ENCODE peak calls at places on chromosomes 13 and 19, in four cellular contexts. U is GM12878, I is K562, T is HL-60. P is an unnamed sample.

GRCh38 chr13:112248406-112248760 is 127.8 kb upstream of the SPACA7 start:
- DNase-seq in U (no peak), I (no peak), T (no peak), P (no peak)

GRCh38 chr19:54653181-54653809 is 9.5 kb upstream of the LILRB4 start:
- DNase-seq in I (peak), U (no peak), T (no peak), P (no peak)

GRCh38 chr13:27482996-27483395 is 32.6 kb upstream of the MTIF3 start:
- DNase-seq in I (no peak), U (peak), T (peak), P (peak)

GRCh38 chr13:84393981-84394625 is 511.8 kb upstream of the SLITRK1 start:
- DNase-seq in T (no peak), U (no peak), I (no peak), P (no peak)

GRCh38 chr13:50170447-50171037 is 155.3 kb downstream of the KCNRG start:
- DNase-seq in T (no peak), I (no peak), U (no peak), P (no peak)

GRCh38 chr13:102847272-102848234 is 1.7 kb downstream of the ERCC5 start:
- DNase-seq in U (no peak), I (no peak), T (no peak), P (no peak)

GRCh38 chr19:2376784-2377519 is 16.9 kb downstream of the TMPRSS9 start:
- DNase-seq in U (no peak), T (no peak), I (no peak), P (no peak)

GRCh38 chr19:33293255-33294057 is 8.9 kb downstream of the CEBPA start:
- DNase-seq in I (peak), U (no peak), T (peak), P (no peak)

GRCh38 chr13:101552797-101553196 is 100.3 kb downstream of the ITGBL1 start:
- DNase-seq in U (no peak), I (no peak), T (no peak), P (no peak)

GRCh38 chr13:101556676-101557121 is 104.2 kb downstream of the ITGBL1 start:
- DNase-seq in U (no peak), I (no peak), T (no peak), P (no peak)

GRCh38 chr13:101552286-101552685 is 99.8 kb downstream of the ITGBL1 start:
- DNase-seq in T (no peak), I (no peak), U (no peak), P (no peak)

DNA sequence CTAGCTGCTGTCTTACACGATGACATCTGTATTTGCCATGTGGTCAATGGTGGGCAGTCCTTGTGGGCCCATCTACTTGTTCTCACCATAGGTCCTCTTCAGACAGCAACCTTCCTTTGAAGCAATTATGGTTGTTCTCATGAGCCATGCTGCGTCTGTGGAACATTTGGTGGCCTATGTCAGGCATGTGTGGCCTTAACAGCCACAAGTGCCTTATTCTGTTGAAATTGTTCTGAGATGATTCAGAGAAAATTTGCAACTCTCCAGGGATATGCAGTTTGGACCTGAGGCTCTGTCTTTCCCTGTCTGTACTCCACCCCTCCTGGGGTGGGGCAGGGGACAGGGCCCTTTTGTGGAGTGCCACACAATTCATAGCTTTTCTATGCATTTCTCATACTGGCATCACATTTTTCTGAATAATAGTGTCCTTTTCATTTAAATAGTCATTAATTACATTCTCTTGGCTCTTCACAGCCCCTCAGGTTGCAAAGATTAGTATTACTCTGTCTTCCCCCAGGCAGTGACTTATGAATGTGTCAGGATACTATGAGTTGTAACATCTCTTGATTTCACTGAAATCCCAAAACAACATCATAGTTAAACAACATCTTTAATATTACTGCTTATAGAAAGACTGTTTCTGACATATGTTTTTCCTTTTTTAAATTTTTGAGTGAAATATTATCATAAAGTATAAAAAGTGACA is 102.1 kb downstream of the ITGBL1 start:
- DNase-seq in T (no peak), I (no peak), U (no peak), P (no peak)
- TF ChIP-seq SPI1 in T (no peak), I (no peak), U (no peak), P (no peak)

GRCh38 chr13:30963794-30964193 is 31.3 kb downstream of the TEX26 start:
- DNase-seq in T (no peak), I (no peak), U (no peak), P (no peak)
- TF ChIP-seq SPI1 in T (no peak), I (no peak), U (no peak), P (no peak)

GRCh38 chr19:30287973-30288372 is 84.2 kb upstream of the ZNF536 start:
- DNase-seq in I (no peak), T (no peak), U (no peak), P (no peak)

GRCh38 chr19:30288957-30289735 is 83.0 kb upstream of the ZNF536 start:
- DNase-seq in T (no peak), U (no peak), I (no peak), P (no peak)

GRCh38 chr19:30287259-30287658 is 84.9 kb upstream of the ZNF536 start:
- DNase-seq in T (no peak), U (no peak), I (no peak), P (no peak)

GRCh38 chr19:30297969-30298368 is 74.2 kb upstream of the ZNF536 start:
- DNase-seq in U (no peak), T (no peak), I (no peak), P (no peak)

GRCh38 chr19:30293051-30293785 is 79.0 kb upstream of the ZNF536 start:
- DNase-seq in T (no peak), U (no peak), I (no peak), P (no peak)
- TF ChIP-seq SPI1 in T (no peak), U (no peak), I (no peak), P (no peak)

GRCh38 chr19:38661996-38662395 is 14.5 kb downstream of the ACTN4 start:
- DNase-seq in I (no peak), T (no peak), U (no peak), P (no peak)

GRCh38 chr19:38663957-38664502 is 16.6 kb downstream of the ACTN4 start:
- DNase-seq in I (no peak), U (no peak), T (peak), P (no peak)

GRCh38 chr19:38664503-38665211 is 17.2 kb downstream of the ACTN4 start:
- DNase-seq in U (no peak), I (peak), T (peak), P (no peak)

GRCh38 chr19:38662508-38663155 is 15.2 kb downstream of the ACTN4 start:
- DNase-seq in T (peak), I (no peak), U (no peak), P (no peak)

DNA sequence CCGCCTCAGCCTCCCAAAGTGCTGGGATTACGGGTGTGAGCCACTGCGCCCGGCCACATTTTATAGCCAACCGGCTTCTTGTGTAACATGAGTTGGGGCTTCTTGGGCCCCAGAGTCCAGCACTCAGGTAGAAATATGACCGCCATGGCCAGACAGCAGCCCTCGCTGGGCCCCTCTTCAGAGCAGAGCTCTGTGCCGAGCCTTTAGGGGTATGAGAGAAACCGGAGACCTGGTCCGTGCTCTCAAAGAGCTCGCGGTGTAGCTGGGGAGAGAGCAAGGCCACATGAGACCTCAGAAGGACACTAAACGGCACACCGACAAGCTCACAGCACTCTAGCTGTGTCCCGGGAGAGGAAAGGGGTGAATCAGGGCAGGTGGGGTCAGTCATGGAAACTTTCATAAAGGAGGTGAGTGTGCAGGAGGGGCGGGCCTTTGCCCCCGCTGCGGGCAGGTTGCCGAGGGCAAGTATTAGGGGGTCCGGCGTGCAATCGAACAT is 15.8 kb downstream of the ACTN4 start:
- DNase-seq in U (no peak), I (no peak), T (no peak), P (no peak)
- TF ChIP-seq SPI1 in U (no peak), I (no peak), T (no peak), P (no peak)

GRCh38 chr19:46493236-46494114 is 2.2 kb downstream of the PNMA8B start:
- DNase-seq in U (no peak), T (no peak), I (peak), P (no peak)
- TF ChIP-seq SPI1 in U (no peak), T (no peak), I (no peak), P (no peak)

GRCh38 chr19:29492761-29493160 is 33.0 kb upstream of the VSTM2B start:
- DNase-seq in T (no peak), U (no peak), I (no peak), P (no peak)
- TF ChIP-seq SPI1 in T (no peak), U (no peak), I (no peak), P (no peak)

DNA sequence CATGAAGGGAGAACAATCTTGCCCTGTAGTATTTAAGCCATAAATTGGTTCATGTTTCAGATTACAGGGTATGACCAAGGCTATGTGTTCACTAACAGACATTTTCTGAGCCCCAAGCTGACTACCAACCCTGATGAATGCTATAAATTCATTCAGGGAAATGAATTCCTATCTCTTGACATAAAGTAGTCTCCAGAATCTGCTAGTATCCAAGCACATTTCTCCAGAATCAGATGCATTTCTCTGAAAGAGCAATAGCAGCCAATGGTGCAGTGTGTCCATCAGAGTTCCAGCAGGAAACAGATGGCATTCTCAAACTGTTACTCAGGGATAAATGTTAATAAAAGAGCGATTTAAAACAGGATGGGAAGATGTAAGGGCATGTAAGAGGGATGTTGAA is 226.4 kb downstream of the COG6 start:
- DNase-seq in I (no peak), U (no peak), T (no peak), P (no peak)
- TF ChIP-seq SPI1 in I (no peak), U (no peak), T (no peak), P (no peak)

GRCh38 chr13:19268331-19268730 is 86.7 kb upstream of the TUBA3C start:
- DNase-seq in U (no peak), T (no peak), I (no peak), P (no peak)
- TF ChIP-seq SPI1 in U (no peak), T (no peak), I (no peak), P (no peak)

GRCh38 chr13:108060111-108060510 is 155.2 kb downstream of the LIG4 start:
- DNase-seq in U (no peak), I (no peak), T (no peak), P (no peak)
- TF ChIP-seq SPI1 in U (no peak), I (no peak), T (no peak), P (no peak)

P was measured in GM12891.